ENCODE peak calls at places on chromosomes 1 and 21, in five cellular contexts. E, F, J, Y and P are unnamed samples.

GRCh38 chr21:17989780-17990179 is 170.6 kb upstream of the C21orf91 start:
- DNase-seq in F (no peak), Y (no peak), J (no peak), E (no peak), P (no peak)

GRCh38 chr1:74235153-74235552 is at the start of gene TNNI3K:
- DNase-seq in J (no peak), Y (no peak), E (no peak), F (no peak), P (no peak)

GRCh38 chr1:22210176-22210575 is 67.3 kb upstream of the WNT4 start:
- DNase-seq in J (no peak), F (no peak), E (no peak), Y (no peak), P (no peak)

GRCh38 chr1:23402286-23403037 is 22.1 kb downstream of the TCEA3 start:
- DNase-seq in Y (peak), J (no peak), F (no peak), E (no peak), P (no peak)

GRCh38 chr1:230149751-230150584 is 82.9 kb downstream of the GALNT2 start:
- DNase-seq in J (peak), Y (no peak), F (no peak), E (no peak), P (no peak)

GRCh38 chr21:38511662-38512243 is 13.5 kb upstream of the ERG start:
- DNase-seq in J (no peak), Y (no peak), F (no peak), E (no peak), P (no peak)

GRCh38 chr1:226603030-226603960 is 54.7 kb downstream of the STUM start:
- DNase-seq in J (peak), Y (peak), F (peak), E (no peak), P (no peak)

GRCh38 chr1:167488786-167489185 is 29.5 kb downstream of the CD247 start:
- DNase-seq in J (no peak), F (no peak), E (no peak), Y (no peak), P (no peak)

GRCh38 chr1:26276432-26276838 is 3.5 kb upstream of the SH3BGRL3 start:
- DNase-seq in J (no peak), F (no peak), Y (peak), E (no peak), P (no peak)

GRCh38 chr1:36096500-36097412 is 8.1 kb downstream of the ADPRS start:
- DNase-seq in F (no peak), J (no peak), Y (peak), E (no peak), P (no peak)

GRCh38 chr21:34885636-34886553 is 163.2 kb downstream of the RUNX1 start:
- DNase-seq in J (no peak), Y (no peak), E (no peak), F (no peak), P (no peak)

GRCh38 chr1:33825506-33825905 is 38.4 kb upstream of the HMGB4 start:
- DNase-seq in E (no peak), F (no peak), J (no peak), Y (no peak), P (no peak)

GRCh38 chr21:14143999-14144398 is 66.8 kb downstream of the LIPI start:
- DNase-seq in J (no peak), Y (no peak), E (no peak), F (no peak), P (no peak)

GRCh38 chr1:99599678-99600175 is 46.2 kb upstream of the PALMD start:
- DNase-seq in F (peak), Y (peak), J (peak), E (no peak), P (no peak)

GRCh38 chr1:41724248-41724647 is 194.5 kb downstream of the HIVEP3 start:
- DNase-seq in Y (no peak), E (no peak), F (no peak), J (peak), P (no peak)

GRCh38 chr1:219174672-219175564 is 1.2 kb downstream of the LYPLAL1 start:
- DNase-seq in F (peak), Y (no peak), E (no peak), J (peak), P (no peak)

GRCh38 chr21:42988234-42988965 is 14.0 kb downstream of the PKNOX1 start:
- DNase-seq in Y (no peak), F (no peak), J (peak), E (no peak), P (no peak)

GRCh38 chr1:216314369-216315095 is 108.7 kb downstream of the USH2A start:
- DNase-seq in Y (no peak), E (no peak), F (no peak), J (peak), P (no peak)

GRCh38 chr1:25890249-25891034 is 14.9 kb upstream of the PAQR7 start:
- DNase-seq in E (no peak), F (no peak), Y (no peak), J (peak), P (no peak)

GRCh38 chr21:26801524-26801923 is 43.7 kb downstream of the ADAMTS1 start:
- DNase-seq in E (no peak), F (no peak), Y (no peak), J (peak), P (no peak)

GRCh38 chr21:46146856-46147255 is 8.5 kb downstream of the FTCD start:
- DNase-seq in E (no peak), J (no peak), Y (peak), F (no peak), P (no peak)

GRCh38 chr1:190138711-190139110 is 339.0 kb downstream of the BRINP3 start:
- DNase-seq in E (no peak), Y (no peak), F (no peak), J (no peak), P (no peak)

GRCh38 chr1:178634445-178634844 is 90.6 kb upstream of the RALGPS2 start:
- DNase-seq in J (no peak), E (no peak), F (peak), Y (peak), P (no peak)

GRCh38 chr1:205247130-205247921 is 19.6 kb downstream of the TMCC2 start:
- DNase-seq in E (no peak), Y (no peak), F (no peak), J (no peak), P (no peak)

GRCh38 chr21:31593161-31593560 is 66.3 kb upstream of the SOD1 start:
- DNase-seq in E (no peak), F (no peak), J (no peak), Y (no peak), P (no peak)

GRCh38 chr1:60874703-60875102 is 207.7 kb upstream of the NFIA start:
- DNase-seq in E (peak), Y (no peak), F (no peak), J (peak), P (no peak)

GRCh38 chr1:32014199-32014936 is 700 bp downstream of the KHDRBS1 start:
- DNase-seq in Y (peak), F (peak), J (peak), E (peak), P (no peak)

GRCh38 chr1:42833981-42834380 is 12.4 kb upstream of the ZNF691 start:
- DNase-seq in J (no peak), Y (no peak), F (no peak), E (no peak), P (no peak)

GRCh38 chr1:235075955-235076308 is 52.7 kb downstream of the TOMM20 start:
- DNase-seq in Y (no peak), E (peak), F (no peak), J (no peak), P (no peak)

GRCh38 chr1:229148041-229148671 is 122.8 kb upstream of the RAB4A start:
- DNase-seq in F (no peak), Y (no peak), J (no peak), E (no peak), P (no peak)

GRCh38 chr1:245809361-245809760 is 654.6 kb downstream of the KIF26B start:
- DNase-seq in F (no peak), E (no peak), J (no peak), Y (no peak), P (no peak)

GRCh38 chr1:9573723-9574122 is 15.0 kb upstream of the TMEM201 start:
- DNase-seq in E (no peak), Y (no peak), J (no peak), F (no peak), P (no peak)

GRCh38 chr1:154698320-154699096 is 90.5 kb upstream of the ADAR start:
- DNase-seq in F (no peak), E (no peak), J (no peak), Y (no peak), P (no peak)

GRCh38 chr1:179816196-179816960 is 61.2 kb downstream of the TOR1AIP2 start:
- DNase-seq in J (peak), Y (peak), E (no peak), F (peak), P (no peak)

GRCh38 chr1:48687271-48688045 is 89.2 kb downstream of the BEND5 start:
- DNase-seq in F (no peak), Y (no peak), E (no peak), J (peak), P (no peak)

GRCh38 chr21:39818557-39818956 is 48.7 kb upstream of the PCP4 start:
- DNase-seq in Y (no peak), E (no peak), J (no peak), F (no peak), P (no peak)